ENCODE peak calls at places on chromosomes 1 and 21, in six cellular contexts. R is 8988T; W is M059J; O is stimulated activated CD4-positive, alpha-beta T cell treated with anti-CD3 and anti-CD28 coated beads, Interleukin-2, amount 100 ng/mL, for 48 hours; Z is OCI-LY7; Y is activated naive CD8-positive, alpha-beta T cell treated with anti-CD3 and anti-CD28 coated beads for 36 hours. D is an unnamed sample.

GRCh38 chr1:194102607-194103006 is 916.2 kb upstream of the B3GALT2 start:
- DNase-seq in R (no peak), W (peak; percentile 15), O (no peak), Z (peak; percentile 61), Y (no peak), D (no peak)

GRCh38 chr1:20362856-20363255 is 72.2 kb downstream of the VWA5B1 start:
- DNase-seq in R (no peak), W (no peak), O (no peak), Z (no peak), Y (no peak), D (no peak)

GRCh38 chr21:36454079-36454478 is 25.8 kb downstream of the CLDN14 start:
- DNase-seq in R (no peak), W (no peak), O (no peak), Z (no peak), Y (no peak), D (peak; percentile 29)

GRCh38 chr1:157944666-157945280 is 48.7 kb upstream of the KIRREL1 start:
- DNase-seq in R (no peak), W (no peak), O (no peak), Z (peak; percentile 25), Y (no peak), D (no peak)

GRCh38 chr21:41632748-41633475 is 125.0 kb upstream of the TMPRSS2 start:
- DNase-seq in R (no peak), W (no peak), O (no peak), Z (no peak), Y (no peak), D (no peak)

GRCh38 chr1:150968491-150968890 is 6.1 kb downstream of the CERS2 start:
- DNase-seq in R (no peak), W (no peak), O (no peak), Z (no peak), Y (no peak), D (no peak)

GRCh38 chr1:10867914-10868598 is 71.6 kb upstream of the CASZ1 start:
- DNase-seq in R (no peak), W (no peak), O (no peak), Z (no peak), Y (no peak), D (no peak)

GRCh38 chr21:46038871-46039397 is 57.4 kb downstream of the COL6A1 start:
- DNase-seq in R (no peak), W (peak; percentile 81), O (no peak), Z (no peak), Y (no peak), D (peak; percentile 89)

GRCh38 chr1:172588296-172589291 is 55.6 kb downstream of the SUCO start:
- DNase-seq in R (no peak), W (peak; percentile 94), O (no peak), Z (no peak), Y (peak; percentile 24), D (peak; percentile 83)

GRCh38 chr1:238710697-238711096 is 675.7 kb upstream of the CHRM3 start:
- DNase-seq in R (no peak), W (no peak), O (no peak), Z (no peak), Y (no peak), D (no peak)

GRCh38 chr21:31647650-31648049 is 11.8 kb upstream of the SOD1 start:
- DNase-seq in R (no peak), W (no peak), O (no peak), Z (peak; percentile 54), Y (no peak), D (no peak)

GRCh38 chr1:7089485-7089884 is 304.2 kb downstream of the CAMTA1 start:
- DNase-seq in R (no peak), W (no peak), O (no peak), Z (no peak), Y (no peak), D (no peak)

GRCh38 chr1:8430476-8430875 is 112.6 kb downstream of the SLC45A1 start:
- DNase-seq in R (no peak), W (no peak), O (no peak), Z (peak; percentile 58), Y (no peak), D (no peak)

GRCh38 chr21:41675574-41675973 is 91.3 kb downstream of the RIPK4 start:
- DNase-seq in R (no peak), W (peak; percentile 53), O (no peak), Z (no peak), Y (no peak), D (peak; percentile 45)

GRCh38 chr1:115098979-115099692 is 9.8 kb upstream of the TSPAN2 start:
- DNase-seq in R (no peak), W (peak; percentile 95), O (peak; percentile 28), Z (peak; percentile 87), Y (peak; percentile 70), D (peak; percentile 55)

GRCh38 chr1:26705788-26706237 is 10.0 kb downstream of the ARID1A start:
- DNase-seq in R (no peak), W (peak; percentile 91), O (no peak), Z (peak; percentile 43), Y (no peak), D (peak; percentile 82)

GRCh38 chr1:201500670-201501120 is 6.2 kb downstream of the CSRP1 start:
- DNase-seq in R (no peak), W (peak; percentile 52), O (no peak), Z (no peak), Y (no peak), D (peak; percentile 69)

GRCh38 chr1:171850951-171851350 is 9.7 kb downstream of the DNM3 start:
- DNase-seq in R (no peak), W (no peak), O (no peak), Z (no peak), Y (no peak), D (no peak)

GRCh38 chr1:66316464-66317155 is 217.3 kb upstream of the SGIP1 start:
- DNase-seq in R (no peak), W (no peak), O (no peak), Z (peak; percentile 36), Y (no peak), D (no peak)

GRCh38 chr21:37270576-37271365 is 3.6 kb upstream of the VPS26C start:
- DNase-seq in R (no peak), W (no peak), O (no peak), Z (no peak), Y (no peak), D (no peak)

GRCh38 chr21:31596055-31596454 is 63.4 kb upstream of the SOD1 start:
- DNase-seq in R (no peak), W (no peak), O (no peak), Z (no peak), Y (no peak), D (no peak)

GRCh38 chr1:22658385-22659163 is 5.5 kb downstream of the C1QB start:
- DNase-seq in R (no peak), W (no peak), O (no peak), Z (no peak), Y (no peak), D (no peak)

GRCh38 chr1:52877554-52877953 is 35.0 kb downstream of the ZYG11A start:
- DNase-seq in R (no peak), W (no peak), O (no peak), Z (no peak), Y (no peak), D (peak; percentile 12)

GRCh38 chr1:193120604-193121166 is 1.1 kb upstream of the CDC73 start:
- DNase-seq in R (no peak), W (no peak), O (no peak), Z (no peak), Y (no peak), D (no peak)

D was measured in astrocyte of the hippocampus.